ENCODE peak calls at places on chromosome 18, in nine cellular contexts. L is right lobe of liver, X is RWPE2, H is lower lobe of right lung, D is heart right ventricle, K is GM23248, Q is fibroblast of lung, S is tibial nerve, O is NT2/D1. R is an unnamed sample.

GRCh38 chr18:62044490-62045000 is 142.3 kb downstream of the PIGN start:
- DNase-seq in L (no peak), O (no peak), Q (no peak), X (no peak), S (no peak), H (no peak), K (peak; percentile 10), D (no peak), R (peak; percentile 17)

GRCh38 chr18:57025525-57025924 is 121.4 kb upstream of the BOD1L2 start:
- DNase-seq in O (no peak), L (no peak), K (no peak), S (no peak), Q (peak; percentile 19), D (no peak), H (no peak), X (no peak), R (no peak)

GRCh38 chr18:62450546-62451395 is 72.1 kb upstream of the ZCCHC2 start:
- DNase-seq in X (peak; percentile 79), O (no peak), H (peak; percentile 77), K (peak; percentile 91), L (peak; percentile 92), Q (peak; percentile 81), D (peak; percentile 65), S (peak; percentile 21), R (no peak)

GRCh38 chr18:58605027-58606020 is 23.6 kb downstream of the ALPK2 start:
- DNase-seq in D (no peak), X (no peak), H (no peak), L (no peak), O (no peak), Q (peak; percentile 96), K (peak; percentile 65), S (no peak), R (no peak)

GRCh38 chr18:59085126-59085794 is 54.4 kb upstream of the SEC11C start:
- DNase-seq in L (no peak), D (no peak), H (no peak), K (no peak), S (no peak), Q (no peak), O (no peak), X (no peak), R (no peak)

GRCh38 chr18:10406172-10406663 is 48.2 kb upstream of the APCDD1 start:
- DNase-seq in Q (no peak), O (peak; percentile 68), X (no peak), K (no peak), H (no peak), S (no peak), D (no peak), L (no peak), R (no peak)

GRCh38 chr18:51391731-51392130 is 194.2 kb upstream of the MEX3C start:
- DNase-seq in Q (no peak), S (no peak), O (no peak), H (no peak), X (no peak), K (no peak), D (no peak), L (no peak), R (no peak)

GRCh38 chr18:46481048-46481846 is 175.8 kb downstream of the LOXHD1 start:
- DNase-seq in X (no peak), O (no peak), L (peak; percentile 63), S (peak; percentile 56), D (no peak), K (peak; percentile 51), H (no peak), Q (peak; percentile 39), R (peak; percentile 75)

GRCh38 chr18:12911025-12911927 is 27.2 kb upstream of the PTPN2 start:
- DNase-seq in H (peak; percentile 62), D (peak; percentile 31), S (no peak), K (peak; percentile 32), L (no peak), X (no peak), Q (peak; percentile 55), O (no peak), R (no peak)

GRCh38 chr18:22410126-22410525 is 7.6 kb downstream of the CTAGE1 start:
- DNase-seq in K (no peak), O (no peak), L (no peak), D (no peak), H (no peak), Q (no peak), X (no peak), S (no peak), R (no peak)

GRCh38 chr18:21662591-21662990 is 42.0 kb downstream of the ABHD3 start:
- DNase-seq in O (no peak), D (no peak), S (no peak), K (no peak), X (no peak), L (no peak), H (no peak), Q (no peak), R (no peak)

GRCh38 chr18:60870261-60870966 is 462.8 kb upstream of the CDH20 start:
- DNase-seq in X (no peak), D (no peak), K (no peak), Q (no peak), L (no peak), S (no peak), H (no peak), O (no peak), R (no peak)

GRCh38 chr18:40976050-40976449 is 979.0 kb upstream of the PIK3C3 start:
- DNase-seq in D (no peak), Q (no peak), K (no peak), H (no peak), X (no peak), L (no peak), S (no peak), O (no peak), R (no peak)

GRCh38 chr18:51195086-51195601 is 2.3 kb downstream of the MEX3C start:
- DNase-seq in O (no peak), D (no peak), X (no peak), L (no peak), K (peak; percentile 17), S (no peak), Q (no peak), H (no peak), R (no peak)

GRCh38 chr18:52070295-52070756 is 269.7 kb upstream of the DCC start:
- DNase-seq in Q (no peak), X (no peak), H (no peak), S (no peak), O (no peak), K (no peak), L (no peak), D (no peak), R (no peak)

GRCh38 chr18:57230861-57231260 is 84.0 kb downstream of the BOD1L2 start:
- DNase-seq in L (no peak), K (no peak), O (no peak), Q (no peak), S (no peak), D (no peak), X (no peak), H (no peak), R (no peak)

GRCh38 chr18:388198-388597 is 112.3 kb downstream of the COLEC12 start:
- DNase-seq in L (no peak), K (no peak), Q (no peak), D (no peak), X (no peak), O (no peak), H (no peak), S (no peak), R (no peak)

GRCh38 chr18:62279561-62279960 is 45.5 kb upstream of the TNFRSF11A start:
- DNase-seq in S (no peak), O (no peak), K (no peak), L (no peak), H (no peak), Q (no peak), D (no peak), X (no peak), R (no peak)

GRCh38 chr18:47999801-48000248 is 69.4 kb upstream of the SMAD2 start:
- DNase-seq in L (no peak), O (no peak), X (no peak), H (no peak), Q (no peak), D (no peak), S (no peak), K (no peak), R (no peak)

GRCh38 chr18:47996091-47996541 is 65.7 kb upstream of the SMAD2 start:
- DNase-seq in X (no peak), Q (no peak), L (no peak), K (peak; percentile 48), O (no peak), D (no peak), H (no peak), S (no peak), R (peak; percentile 90)

GRCh38 chr18:48000701-48001100 is 70.2 kb upstream of the SMAD2 start:
- DNase-seq in D (no peak), L (no peak), O (no peak), X (no peak), Q (no peak), S (no peak), K (no peak), H (no peak), R (no peak)

GRCh38 chr18:47993409-47993808 is 63.0 kb upstream of the SMAD2 start:
- DNase-seq in X (no peak), K (no peak), Q (no peak), D (no peak), O (no peak), L (no peak), H (no peak), S (no peak), R (no peak)

DNA sequence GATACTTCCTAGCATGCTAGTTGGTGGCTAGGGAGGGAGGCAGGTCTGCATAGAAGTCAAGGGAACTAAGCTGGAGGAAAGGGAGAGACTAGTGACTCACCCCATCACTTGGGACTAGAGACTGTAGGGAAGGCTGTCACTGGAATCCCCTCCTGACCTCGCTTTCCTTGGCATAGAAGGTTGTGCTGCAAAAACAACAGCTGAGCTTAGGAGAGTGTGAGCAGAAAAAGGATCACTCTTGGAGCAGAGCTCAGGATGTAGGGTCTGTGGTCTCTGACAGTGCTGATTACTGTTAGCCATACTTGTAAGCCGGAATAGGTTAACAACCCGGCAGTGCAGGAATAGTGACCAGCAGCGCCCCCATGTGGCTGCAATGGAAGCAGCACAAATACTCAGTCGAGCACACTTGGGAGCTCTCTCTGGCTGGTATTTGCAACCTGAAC is 66.9 kb upstream of the SMAD2 start:
- DNase-seq in L (no peak), K (no peak), S (no peak), Q (no peak), X (no peak), H (no peak), D (no peak), O (peak; percentile 38), R (peak; percentile 66)
- H3K4me1 ChIP-seq in L (no peaks in the 10 kb centered on the region), K (no peaks in the 10 kb centered on the region), S (no peaks in the 10 kb centered on the region), Q (no peaks in the 10 kb centered on the region), X (no peaks in the 10 kb centered on the region), H (no peaks in the 10 kb centered on the region), D (no peaks in the 10 kb centered on the region), O (no peaks in the 10 kb centered on the region), R (peaks cover 9% of the 10 kb centered on the region)

GRCh38 chr18:79697976-79698375 is 18.4 kb downstream of the CTDP1 start:
- DNase-seq in H (peak; percentile 41), K (no peak), Q (no peak), O (no peak), S (no peak), L (no peak), X (no peak), D (no peak), R (no peak)
- H3K36me3 ChIP-seq in H (peaks cover 72% of the 10 kb centered on the region), K (no peaks in the 10 kb centered on the region), Q (peaks cover 11% of the 10 kb centered on the region), O (peaks cover 69% of the 10 kb centered on the region), S (no peaks in the 10 kb centered on the region), L (peaks cover 9% of the 10 kb centered on the region), X (peaks cover 32% of the 10 kb centered on the region), D (peaks cover 22% of the 10 kb centered on the region), R (peaks cover 24% of the 10 kb centered on the region)

GRCh38 chr18:55582325-55582724 is 5.7 kb downstream of the TCF4 start:
- DNase-seq in K (no peak), O (no peak), X (no peak), D (no peak), S (no peak), L (no peak), Q (peak; percentile 63), H (no peak), R (peak; percentile 17)
- H3K4me3 ChIP-seq in K (no peak overlapping the region), O (no peak overlapping the region), X (no peak overlapping the region), D (no peak overlapping the region), S (no peak overlapping the region), L (no peak overlapping the region), Q (no peak overlapping the region), H (no peak overlapping the region), R (no peak overlapping the region)

GRCh38 chr18:79258447-79258846 is 137.3 kb upstream of the NFATC1 start:
- DNase-seq in H (no peak), O (no peak), K (no peak), S (no peak), X (no peak), D (no peak), Q (no peak), L (no peak), R (no peak)
- H3K4me1 ChIP-seq in H (no peaks in the 10 kb centered on the region), O (no peaks in the 10 kb centered on the region), K (no peaks in the 10 kb centered on the region), S (no peaks in the 10 kb centered on the region), X (no peaks in the 10 kb centered on the region), D (no peaks in the 10 kb centered on the region), Q (no peaks in the 10 kb centered on the region), L (no peaks in the 10 kb centered on the region), R (no peaks in the 10 kb centered on the region)

R was measured in HAP-1.